ENCODE peak calls at places on chromosome 13, in six cellular contexts. W, L, F, C, A and Z are unnamed samples.
A peak's percentile ranks its signal among the peaks of the same experiment; 100 is the strongest.

GRCh38 chr13:99086149-99086868 is 108.4 kb upstream of the DOCK9 start:
- DNase-seq in W (no peak), L (peak; percentile 77), F (peak; percentile 62), C (no peak), A (no peak), Z (peak; percentile 60)

GRCh38 chr13:47114030-47114429 is 217.2 kb upstream of the HTR2A start:
- DNase-seq in W (no peak), L (no peak), F (no peak), C (no peak), A (no peak), Z (no peak)

GRCh38 chr13:27792393-27793218 is at the start of gene GSX1:
- DNase-seq in W (peak; percentile 18), L (peak; percentile 17), F (peak; percentile 53), C (peak; percentile 63), A (no peak), Z (no peak)

GRCh38 chr13:20798027-20798426 is 24.3 kb upstream of the EEF1AKMT1 start:
- DNase-seq in W (no peak), L (no peak), F (no peak), C (no peak), A (no peak), Z (no peak)

GRCh38 chr13:57409121-57409520 is 222.4 kb upstream of the PCDH17 start:
- DNase-seq in W (no peak), L (no peak), F (no peak), C (no peak), A (no peak), Z (no peak)

GRCh38 chr13:62687727-62688126 is 1272.1 kb upstream of the PCDH20 start:
- DNase-seq in W (no peak), L (no peak), F (no peak), C (no peak), A (no peak), Z (no peak)

GRCh38 chr13:51425410-51426042 is 27.3 kb downstream of the INTS6 start:
- DNase-seq in W (no peak), L (no peak), F (no peak), C (no peak), A (no peak), Z (no peak)

GRCh38 chr13:51518847-51519246 is 65.4 kb upstream of the WDFY2 start:
- DNase-seq in W (no peak), L (no peak), F (no peak), C (no peak), A (no peak), Z (no peak)

GRCh38 chr13:36130168-36130541 is 1.0 kb downstream of the DCLK1 start:
- DNase-seq in W (no peak), L (no peak), F (no peak), C (no peak), A (no peak), Z (no peak)

GRCh38 chr13:47611664-47612288 is 389.3 kb downstream of the SUCLA2 start:
- DNase-seq in W (no peak), L (no peak), F (no peak), C (no peak), A (no peak), Z (no peak)

GRCh38 chr13:40583738-40584137 is 82.7 kb downstream of the FOXO1 start:
- DNase-seq in W (no peak), L (no peak), F (no peak), C (no peak), A (no peak), Z (no peak)

GRCh38 chr13:39379118-39379517 is 223.9 kb downstream of the LHFPL6 start:
- DNase-seq in W (no peak), L (no peak), F (peak; percentile 2), C (no peak), A (peak; percentile 48), Z (no peak)

GRCh38 chr13:37382156-37382555 is 216.4 kb downstream of the POSTN start:
- DNase-seq in W (no peak), L (no peak), F (no peak), C (no peak), A (no peak), Z (no peak)

GRCh38 chr13:72696590-72696989 is 30.8 kb downstream of the MZT1 start:
- DNase-seq in W (no peak), L (no peak), F (no peak), C (no peak), A (no peak), Z (no peak)

GRCh38 chr13:38755792-38756191 is 68.9 kb downstream of the FREM2 start:
- DNase-seq in W (no peak), L (no peak), F (no peak), C (no peak), A (no peak), Z (no peak)

GRCh38 chr13:79775830-79776229 is 294.9 kb downstream of the NDFIP2 start:
- DNase-seq in W (peak; percentile 38), L (no peak), F (peak; percentile 9), C (no peak), A (no peak), Z (no peak)

GRCh38 chr13:51397262-51397933 is 55.4 kb downstream of the INTS6 start:
- DNase-seq in W (no peak), L (no peak), F (no peak), C (no peak), A (no peak), Z (no peak)

GRCh38 chr13:102548811-102549210 is 48.0 kb upstream of the TPP2 start:
- DNase-seq in W (no peak), L (no peak), F (no peak), C (no peak), A (no peak), Z (no peak)

GRCh38 chr13:70042193-70042592 is 65.4 kb upstream of the ATXN8OS start:
- DNase-seq in W (no peak), L (no peak), F (no peak), C (no peak), A (no peak), Z (no peak)

GRCh38 chr13:33410619-33411018 is 125.1 kb upstream of the STARD13 start:
- DNase-seq in W (no peak), L (no peak), F (no peak), C (no peak), A (no peak), Z (no peak)

GRCh38 chr13:34019870-34020269 is 201.9 kb downstream of the RFC3 start:
- DNase-seq in W (peak; percentile 99), L (no peak), F (no peak), C (no peak), A (no peak), Z (no peak)

GRCh38 chr13:75566658-75567057 is 17.1 kb downstream of the UCHL3 start:
- DNase-seq in W (peak; percentile 31), L (no peak), F (no peak), C (no peak), A (no peak), Z (no peak)

GRCh38 chr13:51519839-51520238 is 64.4 kb upstream of the WDFY2 start:
- DNase-seq in W (peak; percentile 52), L (no peak), F (no peak), C (no peak), A (no peak), Z (no peak)

GRCh38 chr13:61286148-61286745 is 129.4 kb downstream of the PCDH20 start:
- DNase-seq in W (peak; percentile 2), L (no peak), F (peak; percentile 4), C (peak; percentile 9), A (no peak), Z (no peak)

GRCh38 chr13:94967183-94968039 is 255.1 kb upstream of the SOX21 start:
- DNase-seq in W (no peak), L (no peak), F (peak; percentile 47), C (no peak), A (no peak), Z (peak; percentile 23)

GRCh38 chr13:101144808-101145419 is 271.4 kb downstream of the NALCN start:
- DNase-seq in W (peak; percentile 38), L (peak; percentile 17), F (no peak), C (no peak), A (peak; percentile 5), Z (no peak)

GRCh38 chr13:106570354-106570822 is 2.5 kb upstream of the ARGLU1 start:
- DNase-seq in W (no peak), L (peak; percentile 59), F (no peak), C (peak; percentile 73), A (no peak), Z (no peak)

GRCh38 chr13:91546865-91547264 is 148.4 kb downstream of the GPC5 start:
- DNase-seq in W (no peak), L (no peak), F (no peak), C (no peak), A (no peak), Z (no peak)

GRCh38 chr13:79679334-79679733 is 198.4 kb downstream of the NDFIP2 start:
- DNase-seq in W (peak; percentile 53), L (peak; percentile 27), F (no peak), C (peak; percentile 21), A (no peak), Z (no peak)

GRCh38 chr13:74145249-74145970 is 11.2 kb upstream of the KLF12 start:
- DNase-seq in W (no peak), L (no peak), F (no peak), C (no peak), A (no peak), Z (no peak)

GRCh38 chr13:109790951-109791605 is 4.7 kb upstream of the IRS2 start:
- DNase-seq in W (peak; percentile 22), L (no peak), F (no peak), C (no peak), A (no peak), Z (no peak)
- TF ChIP-seq POLR2A in W (no peak), L (no peak), F (no peak), C (no peak), A (no peak), Z (no peak)

GRCh38 chr13:23570099-23570926 is at the start of gene TNFRSF19:
- DNase-seq in W (peak; percentile 98), L (peak; percentile 4), F (no peak), C (no peak), A (no peak), Z (no peak)
- TF ChIP-seq POLR2AphosphoS5 in W (peak; percentile 43), L (no peak), F (no peak), C (no peak), A (peak; percentile 62), Z (no peak)

GRCh38 chr13:49225358-49226042 is 5.4 kb downstream of the MLNR start:
- DNase-seq in W (peak; percentile 29), L (no peak), F (no peak), C (no peak), A (no peak), Z (no peak)
- TF ChIP-seq TAF1 in W (no peak), L (no peak), F (no peak), C (no peak), A (no peak), Z (no peak)

GRCh38 chr13:45434556-45435371 is 16.6 kb upstream of the SLC25A30 start:
- DNase-seq in W (peak; percentile 89), L (no peak), F (no peak), C (no peak), A (no peak), Z (no peak)
- TF ChIP-seq POLR2A in W (peak; percentile 54), L (no peak), F (no peak), C (no peak), A (no peak), Z (no peak)

GRCh38 chr13:82661126-82661525 is 1221.1 kb downstream of the SLITRK1 start:
- DNase-seq in W (peak; percentile 15), L (no peak), F (no peak), C (no peak), A (no peak), Z (no peak)
- TF ChIP-seq POLR2AphosphoS5 in W (no peak), L (no peak), F (no peak), C (no peak), A (no peak), Z (no peak)

DNA sequence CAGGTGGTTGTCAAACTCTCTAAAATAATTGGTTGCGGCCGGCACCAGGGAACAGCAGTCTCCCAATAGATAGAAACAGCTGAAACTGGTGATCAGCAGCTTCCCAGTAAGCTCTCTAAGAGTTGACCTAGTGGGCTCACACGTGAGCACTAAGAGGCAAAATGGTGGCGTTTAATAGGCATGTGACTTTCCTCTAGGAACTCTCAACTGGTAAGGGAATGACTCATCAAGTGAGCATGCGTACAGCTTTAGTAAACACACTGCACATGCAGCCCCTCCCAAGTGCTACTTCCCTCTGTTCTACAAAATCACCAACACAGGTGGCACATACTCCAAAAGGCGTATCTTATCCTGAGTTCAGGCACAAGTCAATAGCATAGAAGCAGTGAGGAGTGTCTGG is 41.7 kb downstream of the TNFSF11 start:
- DNase-seq in W (no peak), L (no peak), F (no peak), C (no peak), A (no peak), Z (no peak)
- TF ChIP-seq TAF1 in W (no peak), L (no peak), F (no peak), C (no peak), A (no peak), Z (no peak)